ENCODE peak calls at places on chromosome 11, in four cellular contexts. M is H1, K is neuronal stem cell, G is IMR-90. N is an unnamed sample. For H3K9me3, the result is how much of the 10 kb centered on the place peaks cover.

GRCh38 chr11:44916797-44917196 is 33.9 kb downstream of the TP53I11 start:
- DNase-seq in M (no peak), K (no peak), G (no peak), N (no peak)

GRCh38 chr11:32316846-32317525 is 118.4 kb downstream of the WT1 start:
- DNase-seq in M (no peak), K (no peak), G (no peak), N (no peak)

GRCh38 chr11:15663778-15664218 is 549.1 kb downstream of the INSC start:
- DNase-seq in M (peak), K (peak), G (no peak), N (no peak)

GRCh38 chr11:14713518-14714244 is 70.1 kb downstream of the PDE3B start:
- DNase-seq in M (no peak), K (no peak), G (no peak), N (no peak)

GRCh38 chr11:120561286-120561685 is 49.7 kb downstream of the GRIK4 start:
- DNase-seq in M (no peak), K (no peak), G (no peak), N (no peak)

GRCh38 chr11:115298613-115299012 is 205.6 kb downstream of the CADM1 start:
- DNase-seq in M (no peak), K (no peak), G (no peak), N (no peak)

GRCh38 chr11:65588199-65589054 is 7.2 kb downstream of the KCNK7 start:
- DNase-seq in M (no peak), K (no peak), G (peak), N (no peak)

GRCh38 chr11:78535027-78535426 is 39.6 kb downstream of the NARS2 start:
- DNase-seq in M (no peak), K (no peak), G (no peak), N (no peak)

GRCh38 chr11:77346906-77347603 is 45.6 kb upstream of the GDPD4 start:
- DNase-seq in M (no peak), K (no peak), G (peak), N (peak)

GRCh38 chr11:64763804-64764611 is 4.2 kb upstream of the PYGM start:
- DNase-seq in M (no peak), K (no peak), G (no peak), N (no peak)

GRCh38 chr11:79332017-79332416 is 108.8 kb downstream of the TENM4 start:
- DNase-seq in M (no peak), K (no peak), G (no peak), N (no peak)

GRCh38 chr11:66958956-66959274 is 732 bp upstream of the PC start:
- DNase-seq in M (no peak), K (no peak), G (no peak), N (no peak)
- H3K14ac ChIP-seq in M (no peak), K (no peak), G (peak), N (no peak)

DNA sequence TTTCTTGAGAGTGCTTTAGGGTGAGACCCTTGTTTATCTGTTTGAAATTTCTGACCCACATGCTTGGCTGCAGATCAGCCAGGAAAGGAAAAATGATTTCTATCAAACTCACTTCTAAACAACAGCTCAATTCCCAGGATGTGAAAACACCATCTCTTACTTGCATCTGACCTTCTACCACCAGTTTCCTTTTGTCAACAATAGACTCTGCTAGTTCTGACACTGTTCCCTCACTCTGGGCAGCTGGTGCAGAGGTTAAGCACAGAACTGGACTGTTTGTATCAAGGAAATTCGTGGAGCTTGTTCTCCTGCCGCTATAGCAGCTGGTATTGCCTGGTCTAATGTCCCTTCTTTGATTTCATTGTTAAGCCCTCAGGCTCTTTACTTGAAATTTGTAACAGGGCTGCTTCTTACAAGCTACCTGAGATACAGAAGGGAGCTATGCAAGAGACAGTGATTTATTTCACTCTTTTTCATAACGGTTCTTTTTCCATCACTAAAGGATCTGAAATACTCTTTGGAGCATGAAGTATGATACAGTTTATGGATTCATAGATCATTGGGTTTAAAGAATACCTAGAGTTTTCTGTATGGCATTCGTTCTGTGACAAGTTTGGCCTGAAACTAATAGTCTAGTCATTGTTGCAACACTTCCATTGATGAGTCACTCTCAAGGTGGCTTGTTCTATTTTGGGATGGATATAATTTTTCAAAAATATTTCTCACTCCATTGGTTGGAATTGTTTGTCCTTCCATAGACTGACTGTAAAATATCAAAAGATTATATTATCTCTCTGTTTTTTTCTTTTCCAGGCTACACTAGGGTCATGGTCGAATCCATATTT is 178.2 kb upstream of the ZC3H12C start:
- DNase-seq in M (no peak), K (no peak), G (peak), N (peak)
- H3K9me3 ChIP-seq in M (under half), K (under half), G (under half), N (under half)

DNA sequence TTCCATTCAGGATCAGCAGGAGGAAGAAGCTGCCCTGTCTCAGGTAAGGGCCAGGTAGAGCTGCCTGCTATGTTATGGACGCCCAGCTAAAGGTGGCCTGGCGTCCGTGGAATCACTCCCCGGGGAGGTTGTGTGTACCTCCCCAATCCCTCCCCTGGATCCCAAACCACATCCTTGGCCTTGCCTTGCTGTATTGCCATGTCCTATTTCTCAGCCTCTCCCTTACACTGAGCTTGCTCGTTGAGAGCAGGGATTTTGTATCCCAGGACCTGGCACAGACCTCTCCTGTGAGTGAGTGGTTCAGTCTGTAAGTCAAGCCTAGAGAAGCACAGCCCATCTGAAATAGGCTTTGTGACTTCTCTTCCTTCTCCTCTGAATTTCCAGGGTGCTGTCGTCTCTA is 53.9 kb downstream of the TRAF6 start:
- DNase-seq in M (no peak), K (no peak), G (no peak), N (no peak)
- H4K8ac ChIP-seq in M (no peak), K (no peak), G (peak), N (peak)

GRCh38 chr11:70930215-70930614 is 322.2 kb downstream of the SHANK2 start:
- DNase-seq in M (no peak), K (no peak), G (no peak), N (no peak)

GRCh38 chr11:70931430-70931829 is 320.9 kb downstream of the SHANK2 start:
- DNase-seq in M (no peak), K (no peak), G (no peak), N (no peak)

GRCh38 chr11:70933986-70934583 is 318.3 kb downstream of the SHANK2 start:
- DNase-seq in M (no peak), K (no peak), G (no peak), N (no peak)

DNA sequence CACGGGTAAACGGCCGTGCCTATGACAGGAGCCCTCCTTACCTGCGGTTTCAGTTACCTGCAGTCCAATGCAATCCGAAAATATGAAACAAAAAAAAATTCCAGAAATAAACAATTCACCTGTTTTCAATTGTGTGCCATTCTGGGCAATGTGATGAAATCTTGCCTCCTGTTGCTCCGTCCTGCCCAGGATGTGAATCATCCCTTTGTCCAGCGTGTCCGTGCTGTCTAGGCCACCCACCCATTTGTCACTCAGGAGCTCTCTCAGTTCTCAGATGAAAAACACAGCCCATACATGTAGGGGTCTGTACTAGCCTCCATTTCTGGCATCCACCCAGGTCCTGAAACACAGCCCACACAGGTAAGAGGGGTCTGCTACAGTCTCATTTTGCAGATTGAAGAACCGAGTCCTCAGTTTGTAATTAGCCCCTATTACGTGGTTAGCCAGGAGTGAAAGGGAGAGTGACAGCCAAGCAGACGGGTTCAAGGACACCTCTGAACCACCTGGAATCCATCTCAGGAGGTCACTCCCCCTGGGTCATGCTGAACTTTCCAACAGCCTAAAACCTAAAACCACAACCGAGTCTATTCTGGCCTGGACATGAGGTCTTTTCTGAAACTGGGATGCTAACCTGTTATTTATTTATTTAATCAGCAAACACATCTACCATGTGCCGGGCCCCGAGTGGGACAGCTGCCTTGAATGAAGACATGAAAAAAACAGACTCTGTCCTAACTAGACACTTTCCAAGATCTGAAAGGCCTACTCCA is 317.2 kb downstream of the SHANK2 start:
- DNase-seq in M (no peak), K (no peak), G (peak), N (no peak)
- H3K14ac ChIP-seq in M (no peak), K (no peak), G (no peak), N (no peak)

GRCh38 chr11:58744988-58745704 is 13.4 kb upstream of the GLYAT start:
- DNase-seq in M (no peak), K (no peak), G (no peak), N (no peak)

GRCh38 chr11:58742140-58742539 is 10.4 kb upstream of the GLYAT start:
- DNase-seq in M (no peak), K (no peak), G (no peak), N (no peak)

GRCh38 chr11:58741127-58741526 is 9.4 kb upstream of the GLYAT start:
- DNase-seq in M (no peak), K (no peak), G (no peak), N (no peak)

GRCh38 chr11:58745705-58746364 is 14.1 kb upstream of the GLYAT start:
- DNase-seq in M (no peak), K (no peak), G (no peak), N (peak)

GRCh38 chr11:58742981-58743880 is 11.5 kb upstream of the GLYAT start:
- DNase-seq in M (no peak), K (no peak), G (no peak), N (peak)
- H3K9me3 ChIP-seq in M (under half), K (under half), G (under half), N (under half)

DNA sequence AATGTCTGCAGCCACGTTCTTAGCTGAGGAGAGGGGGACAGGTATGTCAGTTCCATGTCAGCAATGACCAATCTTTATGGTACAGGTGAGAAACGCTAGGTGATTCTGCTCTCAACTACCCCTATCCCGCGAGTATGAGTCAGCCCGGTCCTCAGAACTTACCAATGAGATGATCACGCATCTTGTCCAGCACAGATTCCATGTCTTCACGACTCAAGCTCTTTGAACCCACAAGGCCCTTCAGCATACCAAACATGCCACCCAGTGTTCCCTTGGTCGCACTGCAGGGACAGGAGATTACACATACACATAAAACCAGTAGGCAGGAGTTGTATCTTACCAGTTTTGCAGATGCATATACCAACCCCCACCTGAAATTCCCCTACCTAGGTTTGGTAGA is 2.9 kb downstream of the SRPRA start:
- DNase-seq in M (no peak), K (no peak), G (peak), N (peak)
- H4K8ac ChIP-seq in M (no peak), K (no peak), G (no peak), N (no peak)

N was measured in trophoblast cell.